ENCODE peak calls at places on chromosomes 16 and 17, in five cellular contexts. One of them, this sample, is unnamed.

GRCh38 chr17:29155966-29156338 is 24.2 kb downstream of the MYO18A start:
- DNase-seq in IMR-90: peak
- DNase-seq in HL-60: no peak
- DNase-seq in left ventricle myocardium inferior: no peak
- DNase-seq in GM12865: no peak
- DNase-seq in this sample: peak

GRCh38 chr17:4582691-4583090 is 1.6 kb upstream of the SMTNL2 start:
- DNase-seq in left ventricle myocardium inferior: no peak
- DNase-seq in HL-60: no peak
- DNase-seq in IMR-90: no peak
- DNase-seq in GM12865: no peak
- DNase-seq in this sample: no peak

GRCh38 chr17:49576121-49576905 is 642 bp downstream of the NXPH3 start:
- DNase-seq in GM12865: no peak
- DNase-seq in HL-60: no peak
- DNase-seq in IMR-90: peak
- DNase-seq in left ventricle myocardium inferior: peak
- DNase-seq in this sample: no peak

GRCh38 chr16:23683487-23683886 is 4.8 kb downstream of the PLK1 start:
- DNase-seq in left ventricle myocardium inferior: no peak
- DNase-seq in HL-60: no peak
- DNase-seq in IMR-90: no peak
- DNase-seq in GM12865: no peak
- DNase-seq in this sample: no peak

GRCh38 chr16:648071-648785 is 937 bp upstream of the WDR90 start:
- DNase-seq in left ventricle myocardium inferior: no peak
- DNase-seq in GM12865: peak
- DNase-seq in IMR-90: no peak
- DNase-seq in HL-60: peak
- DNase-seq in this sample: no peak

GRCh38 chr17:82231562-82232321 is 2.9 kb downstream of the SLC16A3 start:
- DNase-seq in left ventricle myocardium inferior: peak
- DNase-seq in IMR-90: peak
- DNase-seq in GM12865: no peak
- DNase-seq in HL-60: peak
- DNase-seq in this sample: no peak

GRCh38 chr16:66832661-66833305 is 2.0 kb upstream of the NAE1 start:
- DNase-seq in IMR-90: peak
- DNase-seq in HL-60: no peak
- DNase-seq in left ventricle myocardium inferior: no peak
- DNase-seq in GM12865: no peak
- DNase-seq in this sample: peak

GRCh38 chr17:4673169-4673568 is 30.8 kb downstream of the PELP1 start:
- DNase-seq in IMR-90: no peak
- DNase-seq in HL-60: no peak
- DNase-seq in GM12865: no peak
- DNase-seq in left ventricle myocardium inferior: no peak
- DNase-seq in this sample: no peak

GRCh38 chr16:85047867-85048455 is 20.4 kb downstream of the KIAA0513 start:
- DNase-seq in GM12865: no peak
- DNase-seq in left ventricle myocardium inferior: no peak
- DNase-seq in IMR-90: no peak
- DNase-seq in HL-60: peak
- DNase-seq in this sample: no peak

GRCh38 chr17:77317091-77317519 is 176.3 kb downstream of the SEC14L1 start:
- DNase-seq in HL-60: no peak
- DNase-seq in GM12865: no peak
- DNase-seq in left ventricle myocardium inferior: no peak
- DNase-seq in IMR-90: no peak
- DNase-seq in this sample: peak

GRCh38 chr16:709651-710499 is 4.3 kb upstream of the FBXL16 start:
- DNase-seq in GM12865: no peak
- DNase-seq in left ventricle myocardium inferior: no peak
- DNase-seq in HL-60: no peak
- DNase-seq in IMR-90: peak
- DNase-seq in this sample: peak

GRCh38 chr17:77445030-77445907 is 304.5 kb downstream of the SEC14L1 start:
- DNase-seq in left ventricle myocardium inferior: no peak
- DNase-seq in HL-60: peak
- DNase-seq in IMR-90: peak
- DNase-seq in GM12865: peak
- DNase-seq in this sample: no peak

GRCh38 chr16:27174798-27175197 is 28.5 kb upstream of the KDM8 start:
- DNase-seq in HL-60: no peak
- DNase-seq in IMR-90: peak
- DNase-seq in left ventricle myocardium inferior: no peak
- DNase-seq in GM12865: no peak
- DNase-seq in this sample: no peak

GRCh38 chr16:85712841-85713240 is 24.1 kb upstream of the GINS2 start:
- DNase-seq in left ventricle myocardium inferior: no peak
- DNase-seq in IMR-90: no peak
- DNase-seq in HL-60: no peak
- DNase-seq in GM12865: no peak
- DNase-seq in this sample: no peak

GRCh38 chr17:75244133-75244866 is 17.1 kb downstream of the GGA3 start:
- DNase-seq in GM12865: no peak
- DNase-seq in IMR-90: no peak
- DNase-seq in left ventricle myocardium inferior: no peak
- DNase-seq in HL-60: peak
- DNase-seq in this sample: no peak

GRCh38 chr17:13140750-13141149 is 122.9 kb upstream of the ELAC2 start:
- DNase-seq in IMR-90: peak
- DNase-seq in GM12865: no peak
- DNase-seq in HL-60: no peak
- DNase-seq in left ventricle myocardium inferior: no peak
- DNase-seq in this sample: no peak

GRCh38 chr17:44788139-44788538 is 29.4 kb downstream of the ADAM11 start:
- DNase-seq in left ventricle myocardium inferior: no peak
- DNase-seq in GM12865: no peak
- DNase-seq in HL-60: no peak
- DNase-seq in IMR-90: peak
- DNase-seq in this sample: no peak

GRCh38 chr16:17470871-17471744 is at the start of gene XYLT1:
- DNase-seq in IMR-90: peak
- DNase-seq in left ventricle myocardium inferior: peak
- DNase-seq in GM12865: no peak
- DNase-seq in HL-60: peak
- DNase-seq in this sample: peak

DNA sequence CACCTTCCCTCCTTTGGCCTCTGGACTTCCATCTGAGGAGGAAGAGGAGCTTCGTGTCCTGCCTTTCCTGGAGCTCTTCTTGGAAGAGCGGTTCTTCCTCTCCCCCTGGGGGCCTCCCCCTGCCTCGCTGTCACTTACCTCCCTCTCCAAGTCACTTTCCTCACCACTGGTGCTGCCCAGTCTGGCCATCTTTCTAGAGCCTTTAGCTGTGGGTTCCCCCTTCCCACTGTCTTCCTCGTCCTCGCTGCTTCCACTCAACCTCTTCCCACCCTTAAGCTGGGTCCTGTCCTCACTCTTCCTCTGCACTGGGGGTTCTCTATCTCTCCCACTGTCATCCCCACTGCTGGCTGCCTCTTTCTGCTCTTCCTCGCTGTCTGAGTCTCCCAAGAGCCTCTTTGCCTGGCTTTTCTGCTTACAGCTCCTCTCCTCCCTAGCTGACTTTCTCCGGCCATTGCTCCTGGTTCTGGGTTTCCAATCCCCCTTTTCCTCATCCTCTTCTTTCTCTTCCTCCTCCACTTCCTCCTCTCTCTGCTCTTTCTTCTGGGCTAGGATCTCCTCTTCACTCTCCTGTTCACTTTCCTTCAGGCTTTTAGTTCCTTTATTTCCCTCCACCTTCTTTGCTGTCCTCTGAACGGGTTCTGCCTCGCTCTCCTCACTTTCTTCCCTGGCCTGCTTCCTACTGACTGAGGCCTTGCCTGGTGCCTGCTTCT is 1.4 kb downstream of the HIRIP3 start:
- DNase-seq in IMR-90: no peak
- DNase-seq in HL-60: no peak
- DNase-seq in left ventricle myocardium inferior: no peak
- DNase-seq in GM12865: no peak
- DNase-seq in this sample: no peak
- H3K4me3 ChIP-seq in IMR-90: no peak
- H3K4me3 ChIP-seq in HL-60: peak
- H3K4me3 ChIP-seq in left ventricle myocardium inferior: peak
- H3K4me3 ChIP-seq in GM12865: no peak
- H3K4me3 ChIP-seq in this sample: no peak

DNA sequence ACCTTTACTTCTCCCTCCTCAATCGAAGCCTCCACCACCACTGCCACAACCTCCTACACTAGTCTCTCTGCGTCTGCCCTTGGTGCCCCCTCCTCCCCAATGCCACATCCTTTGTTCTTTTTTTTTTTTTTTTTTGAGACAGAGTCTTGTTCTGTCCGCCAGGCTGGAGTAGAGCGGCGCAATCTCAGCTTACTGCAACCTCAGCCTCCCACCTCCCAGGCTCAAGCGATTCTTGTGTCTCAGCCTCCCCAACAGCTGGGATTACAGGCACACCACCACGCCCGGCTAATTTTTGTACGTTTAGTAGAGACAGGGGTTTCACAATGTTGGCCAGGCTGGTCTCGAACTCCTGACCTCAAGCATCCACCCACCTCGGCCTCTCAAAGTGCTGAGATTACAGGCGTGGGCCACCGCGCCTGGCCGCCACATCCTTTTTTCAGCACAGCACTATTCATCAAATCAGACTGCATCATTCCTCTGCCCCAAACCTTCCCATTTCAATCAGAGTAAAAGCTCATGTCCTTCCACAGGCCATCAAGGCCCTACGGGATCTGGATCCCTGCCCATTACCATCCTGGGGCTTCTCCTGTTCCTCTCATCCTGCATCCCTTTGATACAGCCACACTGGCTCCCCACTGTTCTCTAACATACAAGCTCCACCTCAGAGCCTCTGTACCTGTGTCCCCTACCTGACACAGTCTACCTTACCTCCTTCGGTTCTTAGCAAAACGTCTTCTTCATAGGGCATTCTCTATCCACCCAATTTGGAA is 2.0 kb downstream of the KLHL11 start:
- DNase-seq in HL-60: no peak
- DNase-seq in GM12865: peak
- DNase-seq in IMR-90: no peak
- DNase-seq in left ventricle myocardium inferior: no peak
- DNase-seq in this sample: no peak
- H3K4me3 ChIP-seq in HL-60: no peak
- H3K4me3 ChIP-seq in GM12865: peak
- H3K4me3 ChIP-seq in IMR-90: peak
- H3K4me3 ChIP-seq in left ventricle myocardium inferior: peak
- H3K4me3 ChIP-seq in this sample: no peak

GRCh38 chr16:35798885-35799426 is 2339.5 kb downstream of the TP53TG3F start:
- DNase-seq in IMR-90: no peak
- DNase-seq in HL-60: no peak
- DNase-seq in left ventricle myocardium inferior: peak
- DNase-seq in GM12865: no peak
- DNase-seq in this sample: no peak
- H3K4me3 ChIP-seq in IMR-90: no peak
- H3K4me3 ChIP-seq in HL-60: no peak
- H3K4me3 ChIP-seq in left ventricle myocardium inferior: no peak
- H3K4me3 ChIP-seq in GM12865: no peak
- H3K4me3 ChIP-seq in this sample: no peak

GRCh38 chr17:60744355-60744958 is 66.8 kb downstream of the BCAS3 start:
- DNase-seq in HL-60: no peak
- DNase-seq in GM12865: no peak
- DNase-seq in left ventricle myocardium inferior: no peak
- DNase-seq in IMR-90: peak
- DNase-seq in this sample: no peak
- H3K4me3 ChIP-seq in HL-60: no peak
- H3K4me3 ChIP-seq in GM12865: no peak
- H3K4me3 ChIP-seq in left ventricle myocardium inferior: no peak
- H3K4me3 ChIP-seq in IMR-90: no peak
- H3K4me3 ChIP-seq in this sample: no peak

GRCh38 chr17:35244345-35245195 is 1.7 kb downstream of the SLFN5 start:
- DNase-seq in HL-60: no peak
- DNase-seq in IMR-90: peak
- DNase-seq in GM12865: peak
- DNase-seq in left ventricle myocardium inferior: peak
- DNase-seq in this sample: peak
- H3K4me3 ChIP-seq in HL-60: no peak
- H3K4me3 ChIP-seq in IMR-90: peak
- H3K4me3 ChIP-seq in GM12865: peak
- H3K4me3 ChIP-seq in left ventricle myocardium inferior: peak
- H3K4me3 ChIP-seq in this sample: peak

GRCh38 chr17:17826340-17826708 is 10.5 kb downstream of the SREBF1 start:
- DNase-seq in GM12865: no peak
- DNase-seq in HL-60: no peak
- DNase-seq in IMR-90: no peak
- DNase-seq in left ventricle myocardium inferior: no peak
- DNase-seq in this sample: no peak
- H3K4me3 ChIP-seq in GM12865: no peak
- H3K4me3 ChIP-seq in HL-60: no peak
- H3K4me3 ChIP-seq in IMR-90: no peak
- H3K4me3 ChIP-seq in left ventricle myocardium inferior: no peak
- H3K4me3 ChIP-seq in this sample: no peak

GRCh38 chr17:64423881-64424280 is 25.0 kb upstream of the MILR1 start:
- DNase-seq in GM12865: no peak
- DNase-seq in HL-60: no peak
- DNase-seq in IMR-90: no peak
- DNase-seq in left ventricle myocardium inferior: no peak
- DNase-seq in this sample: peak

GRCh38 chr17:64424318-64424717 is 24.6 kb upstream of the MILR1 start:
- DNase-seq in left ventricle myocardium inferior: no peak
- DNase-seq in HL-60: no peak
- DNase-seq in IMR-90: no peak
- DNase-seq in GM12865: no peak
- DNase-seq in this sample: peak

GRCh38 chr17:64413505-64413904 is 22.8 kb upstream of the PECAM1 start:
- DNase-seq in left ventricle myocardium inferior: no peak
- DNase-seq in GM12865: peak
- DNase-seq in IMR-90: no peak
- DNase-seq in HL-60: no peak
- DNase-seq in this sample: no peak

GRCh38 chr17:64420143-64420670 is 28.7 kb upstream of the MILR1 start:
- DNase-seq in GM12865: peak
- DNase-seq in left ventricle myocardium inferior: no peak
- DNase-seq in HL-60: peak
- DNase-seq in IMR-90: peak
- DNase-seq in this sample: peak

DNA sequence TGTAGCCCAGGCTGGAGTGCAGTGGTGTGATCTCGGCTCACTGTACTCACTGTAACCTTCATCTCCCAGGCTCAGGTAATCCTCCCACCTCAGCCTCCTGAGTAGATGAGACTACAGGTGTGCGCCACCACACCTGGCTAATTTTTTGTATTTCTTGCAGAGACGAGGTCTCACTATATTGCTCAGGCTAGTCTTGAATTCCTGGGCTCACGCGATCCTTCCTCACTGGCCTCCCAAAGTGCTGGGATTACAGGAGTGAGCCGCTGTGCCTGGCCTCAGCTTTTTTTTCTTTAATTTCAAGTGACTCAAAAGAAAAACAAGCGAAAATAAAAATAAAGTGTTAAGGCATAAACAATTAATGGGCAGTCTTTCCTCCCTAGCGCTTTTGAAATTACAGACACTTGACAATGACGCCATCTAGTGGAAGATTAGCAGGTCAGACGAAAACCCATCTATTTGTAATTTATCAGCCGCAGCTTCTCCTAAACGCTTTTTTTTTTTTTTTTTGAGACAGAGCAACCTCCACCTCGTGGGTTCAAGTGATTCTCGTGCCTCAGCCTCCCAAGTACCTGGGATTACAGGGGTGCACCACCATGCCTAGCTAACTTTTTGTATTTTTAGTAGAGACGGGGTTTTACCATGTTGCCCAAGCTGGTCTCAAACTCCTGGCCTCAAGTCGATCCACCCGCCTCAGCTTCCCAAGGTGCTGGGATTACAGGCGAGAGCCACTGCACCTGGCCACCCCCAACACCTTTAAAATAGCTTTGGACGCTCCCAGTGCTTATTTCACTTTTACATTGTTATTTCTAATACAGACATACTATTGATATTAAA is 28.1 kb upstream of the PECAM1 start:
- DNase-seq in GM12865: peak
- DNase-seq in IMR-90: peak
- DNase-seq in left ventricle myocardium inferior: no peak
- DNase-seq in HL-60: peak
- DNase-seq in this sample: peak
- H3K4me3 ChIP-seq in GM12865: no peak
- H3K4me3 ChIP-seq in IMR-90: no peak
- H3K4me3 ChIP-seq in left ventricle myocardium inferior: no peak
- H3K4me3 ChIP-seq in HL-60: no peak
- H3K4me3 ChIP-seq in this sample: no peak

This sample was measured in astrocyte of the spinal cord.